ENCODE peak calls at places on chromosomes 11 and 22, in eight cellular contexts. L is pancreas; W is HFF-Myc; H is epithelial cell of esophagus; S is ovary; A is sigmoid colon; M is activated CD8-positive, alpha-beta T cell treated with anti-CD3 and anti-CD28 coated beads for 36 hours; O is endothelial cell. T is an unnamed sample.

GRCh38 chr11:117888140-117888561 is 11.7 kb upstream of the FXYD6 start:
- DNase-seq in L (no peak), W (no peak), H (no peak), S (peak), A (no peak), M (no peak), O (no peak), T (no peak)

GRCh38 chr11:118610773-118611432 is 3.5 kb downstream of the PHLDB1 start:
- DNase-seq in L (peak), W (no peak), H (peak), S (peak), A (peak), M (peak), O (peak), T (peak)

GRCh38 chr11:100684101-100685065 is 2.7 kb upstream of the ARHGAP42 start:
- DNase-seq in L (no peak), W (no peak), H (peak), S (no peak), A (no peak), M (no peak), O (no peak), T (no peak)

GRCh38 chr22:17332109-17332508 is 37.2 kb upstream of the CECR2 start:
- DNase-seq in L (no peak), W (no peak), H (no peak), S (no peak), A (no peak), M (no peak), O (no peak), T (no peak)

GRCh38 chr11:107665016-107665415 is 46.8 kb downstream of the SLN start:
- DNase-seq in L (no peak), W (no peak), H (no peak), S (no peak), A (no peak), M (no peak), O (no peak), T (no peak)

GRCh38 chr11:118619444-118620205 is 12.2 kb downstream of the PHLDB1 start:
- DNase-seq in L (no peak), W (peak), H (peak), S (peak), A (peak), M (no peak), O (no peak), T (no peak)

GRCh38 chr11:95296165-95296564 is 65.2 kb upstream of the SESN3 start:
- DNase-seq in L (no peak), W (no peak), H (no peak), S (no peak), A (peak), M (no peak), O (no peak), T (no peak)

GRCh38 chr11:85299247-85299646 is 327.9 kb downstream of the DLG2 start:
- DNase-seq in L (no peak), W (no peak), H (no peak), S (no peak), A (no peak), M (no peak), O (no peak), T (no peak)

GRCh38 chr11:118697346-118697745 is 17.9 kb upstream of the TREH start:
- DNase-seq in L (no peak), W (no peak), H (no peak), S (no peak), A (no peak), M (no peak), O (no peak), T (no peak)

GRCh38 chr11:107898270-107898669 is 30.0 kb upstream of the RAB39A start:
- DNase-seq in L (no peak), W (peak), H (peak), S (no peak), A (no peak), M (no peak), O (peak), T (peak)

GRCh38 chr11:133992121-133992520 is 35.4 kb upstream of the IGSF9B start:
- DNase-seq in L (no peak), W (no peak), H (no peak), S (no peak), A (no peak), M (no peak), O (no peak), T (no peak)

GRCh38 chr11:118791961-118792578 is 1.1 kb upstream of the DDX6 start:
- DNase-seq in L (peak), W (no peak), H (peak), S (peak), A (peak), M (peak), O (peak), T (peak)

GRCh38 chr11:77993902-77994301 is 566 bp downstream of the INTS4 start:
- DNase-seq in L (no peak), W (no peak), H (no peak), S (no peak), A (no peak), M (no peak), O (no peak), T (no peak)

GRCh38 chr22:24973867-24974266 is 21.4 kb downstream of the KIAA1671 start:
- DNase-seq in L (no peak), W (no peak), H (no peak), S (no peak), A (no peak), M (no peak), O (no peak), T (no peak)

GRCh38 chr11:2702771-2703486 is 3.1 kb upstream of the KCNQ1OT1 start:
- DNase-seq in L (peak), W (no peak), H (no peak), S (no peak), A (peak), M (no peak), O (no peak), T (no peak)

GRCh38 chr11:45486461-45486860 is 179.0 kb downstream of the CHST1 start:
- DNase-seq in L (no peak), W (no peak), H (no peak), S (no peak), A (peak), M (no peak), O (no peak), T (no peak)

GRCh38 chr22:39408807-39409206 is 9.2 kb downstream of the TAB1 start:
- DNase-seq in L (no peak), W (no peak), H (peak), S (no peak), A (no peak), M (no peak), O (no peak), T (no peak)

GRCh38 chr22:36343720-36344105 is 44.1 kb downstream of the MYH9 start:
- DNase-seq in L (no peak), W (no peak), H (no peak), S (no peak), A (no peak), M (no peak), O (no peak), T (no peak)

GRCh38 chr22:23922921-23923320 is 28.7 kb downstream of the MIF start:
- DNase-seq in L (no peak), W (no peak), H (no peak), S (no peak), A (no peak), M (no peak), O (no peak), T (no peak)

GRCh38 chr11:132234878-132235277 is 864.5 kb downstream of the NTM start:
- DNase-seq in L (no peak), W (peak), H (peak), S (no peak), A (no peak), M (no peak), O (no peak), T (no peak)

GRCh38 chr11:87473174-87473573 is 435.4 kb downstream of the TMEM135 start:
- DNase-seq in L (no peak), W (peak), H (peak), S (no peak), A (no peak), M (no peak), O (no peak), T (no peak)

GRCh38 chr11:86978756-86979608 is 23.8 kb upstream of the FZD4 start:
- DNase-seq in L (no peak), W (peak), H (peak), S (no peak), A (no peak), M (peak), O (no peak), T (peak)

GRCh38 chr11:108069947-108070346 is 51.4 kb upstream of the ACAT1 start:
- DNase-seq in L (no peak), W (no peak), H (no peak), S (no peak), A (no peak), M (no peak), O (no peak), T (peak)

GRCh38 chr22:38468761-38469305 is 937 bp downstream of the KDELR3 start:
- DNase-seq in L (peak), W (no peak), H (no peak), S (no peak), A (no peak), M (no peak), O (no peak), T (no peak)

GRCh38 chr11:121523581-121524232 is 70.9 kb upstream of the SORL1-AS1 start:
- DNase-seq in L (no peak), W (no peak), H (no peak), S (no peak), A (no peak), M (no peak), O (no peak), T (no peak)

GRCh38 chr11:8301622-8302021 is 37.9 kb upstream of the LMO1 start:
- DNase-seq in L (no peak), W (no peak), H (no peak), S (no peak), A (peak), M (no peak), O (no peak), T (no peak)
- TF ChIP-seq CTCF in L (no peak), W (no peak), H (no peak), S (no peak), A (no peak), M (no peak), O (no peak), T (no peak)

DNA sequence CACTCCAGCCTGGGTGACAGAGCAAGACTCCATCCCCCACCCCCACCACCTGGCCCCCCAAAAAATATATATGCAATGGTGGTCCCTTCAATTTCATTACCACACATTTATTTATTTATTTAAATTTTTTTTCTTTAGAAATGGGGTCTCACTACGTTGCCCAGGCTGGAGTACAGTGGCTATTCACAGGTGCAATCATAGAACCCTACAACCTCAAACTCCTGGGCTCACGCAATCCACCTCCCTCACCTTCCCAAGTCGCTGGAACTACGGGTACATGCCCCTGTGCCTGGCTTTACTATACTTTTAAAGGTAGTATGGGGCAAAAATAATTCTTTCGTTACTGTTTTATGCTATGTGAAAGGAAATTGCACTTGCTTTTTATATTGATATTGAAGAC is 50.9 kb upstream of the EP300 start:
- DNase-seq in L (no peak), W (no peak), H (no peak), S (no peak), A (no peak), M (no peak), O (no peak), T (no peak)
- TF ChIP-seq CTCF in L (no peak), W (no peak), H (no peak), S (no peak), A (no peak), M (no peak), O (no peak), T (no peak)

DNA sequence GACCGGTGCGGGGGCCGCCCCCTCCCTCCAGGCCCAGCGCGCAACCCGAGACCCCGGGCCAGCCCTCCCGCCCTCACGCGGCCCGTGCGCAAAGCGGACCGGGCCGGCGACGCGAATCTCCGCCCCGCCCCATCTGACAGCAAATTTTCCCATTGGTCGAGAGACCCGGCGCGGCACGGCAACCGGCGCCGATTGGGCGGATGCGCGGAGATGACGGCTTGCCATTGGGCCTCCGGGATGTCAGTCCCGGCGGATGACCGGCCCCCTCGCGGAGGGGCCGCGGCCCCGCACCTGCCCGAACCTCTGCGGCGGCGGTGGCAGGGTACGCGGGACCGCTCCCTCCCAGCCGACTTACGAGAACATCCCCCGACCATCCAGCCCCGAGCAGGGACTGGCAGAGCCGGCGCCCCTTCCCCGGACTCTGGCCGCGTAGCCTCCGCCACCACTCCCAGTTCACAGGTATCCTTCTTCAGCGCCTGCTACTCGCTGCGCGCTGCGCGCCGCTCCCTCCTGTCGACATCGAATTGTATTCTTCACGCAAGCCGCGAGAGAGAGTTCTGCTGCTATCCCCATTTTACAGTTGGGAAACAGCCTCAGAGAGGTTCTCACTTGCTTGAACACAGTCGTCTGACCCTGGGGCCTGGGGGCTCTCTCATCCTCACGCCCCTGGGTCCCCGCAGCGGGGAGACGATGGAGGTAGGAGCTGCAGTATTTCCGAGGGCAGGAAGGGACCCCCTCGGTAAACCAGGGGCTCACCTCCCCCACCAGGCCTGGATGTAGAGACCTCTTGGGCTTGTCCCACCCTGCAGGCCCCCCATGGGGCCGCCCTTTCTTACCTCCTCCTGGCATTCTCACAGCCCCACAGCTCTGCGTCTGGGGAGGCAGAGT is at the start of gene ARVCF:
- DNase-seq in L (peak), W (peak), H (peak), S (peak), A (peak), M (peak), O (peak), T (peak)
- TF ChIP-seq CTCF in L (peak), W (no peak), H (no peak), S (no peak), A (no peak), M (peak), O (no peak), T (no peak)

DNA sequence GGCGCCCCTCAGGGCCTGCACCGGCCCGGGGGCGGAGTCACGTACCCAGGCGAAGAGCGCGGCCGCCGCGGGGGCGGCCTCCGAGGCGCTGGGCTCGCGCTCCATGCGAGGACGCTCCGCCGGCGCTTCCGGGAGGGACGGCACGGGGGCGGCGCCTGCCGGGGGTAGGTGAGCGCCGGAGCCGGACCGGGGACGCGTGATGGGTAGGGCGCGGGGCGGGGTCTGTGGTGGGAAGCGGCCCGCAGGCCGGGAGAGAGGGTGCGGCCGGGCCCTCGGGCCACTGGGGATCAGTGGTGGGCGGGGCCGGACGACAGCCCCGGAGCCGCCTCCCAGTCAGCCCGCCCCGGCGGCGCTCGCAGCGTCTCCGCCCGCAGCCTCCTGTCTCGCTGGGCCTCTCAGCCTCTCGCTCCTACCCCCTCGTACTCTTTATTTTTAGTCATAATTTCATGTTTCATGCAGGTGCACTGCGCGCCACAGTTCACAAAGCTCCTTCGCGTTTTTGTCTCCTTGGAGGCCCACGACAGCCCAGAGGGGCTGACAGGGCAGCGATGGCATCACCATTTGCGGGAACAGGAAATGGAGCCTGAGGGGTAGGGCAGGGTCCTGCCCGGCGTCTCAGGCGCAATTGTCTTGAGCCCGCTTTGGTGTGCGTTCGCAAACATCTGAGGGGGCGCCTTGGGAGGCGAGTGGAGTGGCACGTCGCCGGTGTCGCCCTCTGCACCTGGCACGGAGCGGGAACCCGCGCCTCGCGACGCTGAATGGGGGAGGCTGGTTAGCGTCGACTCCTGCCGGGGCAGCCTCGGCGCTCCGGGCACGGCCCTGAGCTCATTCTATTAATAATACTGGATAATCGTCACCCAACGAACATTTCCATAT is at the start of gene SERGEF:
- DNase-seq in L (peak), W (peak), H (peak), S (peak), A (peak), M (peak), O (peak), T (peak)
- TF ChIP-seq CTCF in L (no peak), W (no peak), H (no peak), S (no peak), A (peak), M (no peak), O (no peak), T (no peak)

GRCh38 chr11:61968758-61969390 is 1.4 kb upstream of the FTH1 start:
- DNase-seq in L (peak), W (no peak), H (peak), S (peak), A (peak), M (no peak), O (no peak), T (no peak)

GRCh38 chr11:61967924-61968757 is 707 bp upstream of the FTH1 start:
- DNase-seq in L (peak), W (no peak), H (peak), S (peak), A (peak), M (peak), O (peak), T (peak)

GRCh38 chr11:61971177-61972111 is 4.0 kb upstream of the FTH1 start:
- DNase-seq in L (peak), W (peak), H (peak), S (peak), A (peak), M (peak), O (peak), T (peak)

GRCh38 chr11:61969391-61969758 is 1.9 kb upstream of the FTH1 start:
- DNase-seq in L (no peak), W (no peak), H (peak), S (no peak), A (no peak), M (no peak), O (no peak), T (no peak)

DNA sequence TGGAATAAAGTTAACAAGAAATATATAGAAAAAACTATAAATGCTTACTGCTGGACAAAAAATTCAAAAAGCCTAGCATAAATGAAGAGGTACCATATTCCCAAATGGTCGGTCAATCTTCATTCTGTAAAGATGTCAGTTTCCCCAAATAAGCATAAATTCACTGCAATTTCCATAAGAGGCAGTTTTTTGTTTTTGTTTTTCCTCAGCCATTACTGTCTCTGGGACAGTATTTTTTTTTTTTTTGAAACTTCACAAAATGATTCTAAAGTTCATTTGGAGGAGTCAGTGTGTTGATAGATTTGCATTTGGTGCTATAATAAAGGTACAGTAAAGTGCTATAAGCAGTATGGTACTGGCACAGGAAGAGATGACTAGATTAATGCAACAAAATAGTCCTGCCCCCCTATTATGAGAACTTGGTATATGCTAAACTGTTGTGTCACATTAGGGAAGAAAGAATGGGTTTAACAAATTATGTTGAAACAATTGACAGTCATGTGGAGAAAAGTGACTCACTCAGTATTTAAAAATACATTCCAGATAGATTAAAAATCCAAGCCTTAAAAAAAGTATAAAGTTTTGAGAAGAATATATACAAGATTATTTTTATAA is 2.5 kb upstream of the FTH1 start:
- DNase-seq in L (no peak), W (no peak), H (peak), S (no peak), A (no peak), M (no peak), O (no peak), T (no peak)
- TF ChIP-seq CTCF in L (no peak), W (no peak), H (no peak), S (no peak), A (no peak), M (no peak), O (no peak), T (no peak)

GRCh38 chr11:48207881-48208280 is 8.7 kb upstream of the OR4B1 start:
- DNase-seq in L (no peak), W (no peak), H (no peak), S (no peak), A (no peak), M (no peak), O (no peak), T (no peak)

DNA sequence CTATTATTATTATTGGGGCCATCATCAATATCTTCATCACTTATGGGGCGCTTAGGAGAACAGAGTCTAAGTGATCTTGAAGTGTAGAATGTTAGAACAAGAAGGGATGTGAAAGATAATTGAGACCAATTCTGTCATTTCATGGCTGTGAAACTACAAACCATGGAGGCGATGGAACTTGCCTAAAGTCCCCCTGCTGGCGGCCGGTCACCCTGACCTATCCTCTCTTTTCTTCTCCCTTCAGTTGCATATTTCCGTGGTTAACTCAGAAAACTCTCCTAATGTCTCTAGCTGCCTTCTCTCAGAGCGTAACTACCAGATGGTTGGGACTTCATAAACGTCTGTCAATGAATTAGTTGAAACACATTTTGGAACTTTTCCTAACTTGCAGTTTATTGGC is 6.6 kb upstream of the OR4B1 start:
- DNase-seq in L (no peak), W (no peak), H (no peak), S (no peak), A (no peak), M (peak), O (no peak), T (no peak)
- TF ChIP-seq CTCF in L (no peak), W (peak), H (no peak), S (no peak), A (no peak), M (no peak), O (no peak), T (no peak)

GRCh38 chr22:20062043-20062765 is 17.8 kb upstream of the DGCR8 start:
- DNase-seq in L (peak), W (no peak), H (no peak), S (no peak), A (no peak), M (no peak), O (no peak), T (no peak)

GRCh38 chr22:20064545-20065262 is 15.3 kb upstream of the DGCR8 start:
- DNase-seq in L (peak), W (no peak), H (no peak), S (no peak), A (peak), M (no peak), O (no peak), T (no peak)

GRCh38 chr22:20062766-20063083 is 17.3 kb upstream of the DGCR8 start:
- DNase-seq in L (no peak), W (peak), H (peak), S (no peak), A (no peak), M (no peak), O (no peak), T (no peak)

GRCh38 chr22:20064140-20064480 is 15.9 kb upstream of the DGCR8 start:
- DNase-seq in L (peak), W (no peak), H (no peak), S (no peak), A (no peak), M (no peak), O (no peak), T (no peak)

GRCh38 chr22:20063271-20064139 is 16.5 kb upstream of the DGCR8 start:
- DNase-seq in L (peak), W (no peak), H (no peak), S (no peak), A (peak), M (no peak), O (no peak), T (no peak)
- TF ChIP-seq CTCF in L (no peak), W (no peak), H (no peak), S (no peak), A (no peak), M (no peak), O (no peak), T (no peak)